ENCODE peak calls at places on chromosome 15, in seven cellular contexts. One of them, this sample, is unnamed.

GRCh38 chr15:85826756-85827515 is 32.2 kb upstream of the KLHL25 start:
- DNase-seq in foreskin keratinocyte: no peak
- DNase-seq in NCI-H345: no peak
- DNase-seq in GM06990: no peak
- DNase-seq in GM10248: no peak
- DNase-seq in neural progenitor cell: no peak
- DNase-seq in activated naive CD4-positive, alpha-beta T cell treated with Interleukin-2 at 50 U/mL for 16 hours: no peak
- DNase-seq in this sample: no peak

GRCh38 chr15:70562906-70563305 is 200.5 kb downstream of the UACA start:
- DNase-seq in GM10248: no peak
- DNase-seq in NCI-H345: no peak
- DNase-seq in GM06990: no peak
- DNase-seq in activated naive CD4-positive, alpha-beta T cell treated with Interleukin-2 at 50 U/mL for 16 hours: no peak
- DNase-seq in foreskin keratinocyte: no peak
- DNase-seq in neural progenitor cell: no peak
- DNase-seq in this sample: no peak

GRCh38 chr15:68235022-68235421 is 5.5 kb upstream of the CLN6 start:
- DNase-seq in activated naive CD4-positive, alpha-beta T cell treated with Interleukin-2 at 50 U/mL for 16 hours: no peak
- DNase-seq in GM06990: no peak
- DNase-seq in neural progenitor cell: no peak
- DNase-seq in foreskin keratinocyte: peak; percentile 73
- DNase-seq in NCI-H345: no peak
- DNase-seq in GM10248: no peak
- DNase-seq in this sample: no peak

GRCh38 chr15:92095691-92096090 is 242.2 kb downstream of the SLCO3A1 start:
- DNase-seq in activated naive CD4-positive, alpha-beta T cell treated with Interleukin-2 at 50 U/mL for 16 hours: no peak
- DNase-seq in NCI-H345: no peak
- DNase-seq in GM10248: peak; percentile 31
- DNase-seq in neural progenitor cell: no peak
- DNase-seq in foreskin keratinocyte: no peak
- DNase-seq in GM06990: no peak
- DNase-seq in this sample: no peak

GRCh38 chr15:68055224-68055705 is 1.1 kb downstream of the PIAS1 start:
- DNase-seq in foreskin keratinocyte: peak; percentile 48
- DNase-seq in NCI-H345: peak; percentile 22
- DNase-seq in GM06990: peak; percentile 74
- DNase-seq in neural progenitor cell: peak; percentile 56
- DNase-seq in GM10248: peak; percentile 70
- DNase-seq in activated naive CD4-positive, alpha-beta T cell treated with Interleukin-2 at 50 U/mL for 16 hours: peak; percentile 73
- DNase-seq in this sample: no peak

GRCh38 chr15:96345560-96346389 is 15.3 kb downstream of the NR2F2 start:
- DNase-seq in GM06990: no peak
- DNase-seq in neural progenitor cell: peak; percentile 92
- DNase-seq in foreskin keratinocyte: peak; percentile 36
- DNase-seq in activated naive CD4-positive, alpha-beta T cell treated with Interleukin-2 at 50 U/mL for 16 hours: no peak
- DNase-seq in NCI-H345: no peak
- DNase-seq in GM10248: peak; percentile 62
- DNase-seq in this sample: no peak

GRCh38 chr15:60614862-60615771 is 136.2 kb upstream of the ICE2 start:
- DNase-seq in GM10248: no peak
- DNase-seq in NCI-H345: peak; percentile 59
- DNase-seq in foreskin keratinocyte: peak; percentile 22
- DNase-seq in neural progenitor cell: peak; percentile 59
- DNase-seq in GM06990: no peak
- DNase-seq in activated naive CD4-positive, alpha-beta T cell treated with Interleukin-2 at 50 U/mL for 16 hours: no peak
- DNase-seq in this sample: no peak

GRCh38 chr15:100602822-100603393 is 519 bp downstream of the ASB7 start:
- DNase-seq in GM06990: peak; percentile 67
- DNase-seq in foreskin keratinocyte: no peak
- DNase-seq in GM10248: peak; percentile 35
- DNase-seq in neural progenitor cell: peak; percentile 30
- DNase-seq in NCI-H345: peak; percentile 4
- DNase-seq in activated naive CD4-positive, alpha-beta T cell treated with Interleukin-2 at 50 U/mL for 16 hours: peak; percentile 56
- DNase-seq in this sample: no peak

GRCh38 chr15:45157056-45157455 is 27.3 kb downstream of the DUOX1 start:
- DNase-seq in foreskin keratinocyte: peak; percentile 84
- DNase-seq in GM06990: no peak
- DNase-seq in NCI-H345: no peak
- DNase-seq in neural progenitor cell: no peak
- DNase-seq in activated naive CD4-positive, alpha-beta T cell treated with Interleukin-2 at 50 U/mL for 16 hours: no peak
- DNase-seq in GM10248: no peak
- DNase-seq in this sample: no peak

GRCh38 chr15:29844290-29844903 is 22.1 kb upstream of the TJP1 start:
- DNase-seq in neural progenitor cell: no peak
- DNase-seq in activated naive CD4-positive, alpha-beta T cell treated with Interleukin-2 at 50 U/mL for 16 hours: no peak
- DNase-seq in NCI-H345: no peak
- DNase-seq in GM10248: no peak
- DNase-seq in GM06990: no peak
- DNase-seq in foreskin keratinocyte: peak; percentile 92
- DNase-seq in this sample: no peak

GRCh38 chr15:28989239-28989830 is 103.6 kb downstream of the APBA2 start:
- DNase-seq in activated naive CD4-positive, alpha-beta T cell treated with Interleukin-2 at 50 U/mL for 16 hours: no peak
- DNase-seq in neural progenitor cell: peak; percentile 75
- DNase-seq in GM06990: no peak
- DNase-seq in GM10248: no peak
- DNase-seq in foreskin keratinocyte: no peak
- DNase-seq in NCI-H345: no peak
- DNase-seq in this sample: no peak

GRCh38 chr15:69794643-69795461 is 302.9 kb downstream of the TLE3 start:
- DNase-seq in NCI-H345: no peak
- DNase-seq in GM06990: no peak
- DNase-seq in GM10248: no peak
- DNase-seq in neural progenitor cell: no peak
- DNase-seq in activated naive CD4-positive, alpha-beta T cell treated with Interleukin-2 at 50 U/mL for 16 hours: no peak
- DNase-seq in foreskin keratinocyte: peak; percentile 65
- DNase-seq in this sample: no peak

GRCh38 chr15:80638553-80639167 is 56.5 kb upstream of the ABHD17C start:
- DNase-seq in neural progenitor cell: no peak
- DNase-seq in GM06990: no peak
- DNase-seq in GM10248: no peak
- DNase-seq in activated naive CD4-positive, alpha-beta T cell treated with Interleukin-2 at 50 U/mL for 16 hours: no peak
- DNase-seq in foreskin keratinocyte: no peak
- DNase-seq in NCI-H345: no peak
- DNase-seq in this sample: no peak

GRCh38 chr15:40150163-40150925 is 10.5 kb upstream of the BUB1B start:
- DNase-seq in neural progenitor cell: no peak
- DNase-seq in GM10248: no peak
- DNase-seq in activated naive CD4-positive, alpha-beta T cell treated with Interleukin-2 at 50 U/mL for 16 hours: no peak
- DNase-seq in NCI-H345: peak; percentile 91
- DNase-seq in foreskin keratinocyte: peak; percentile 95
- DNase-seq in GM06990: no peak
- DNase-seq in this sample: no peak

GRCh38 chr15:77276096-77276495 is 143.8 kb downstream of the PEAK1 start:
- DNase-seq in GM06990: no peak
- DNase-seq in NCI-H345: no peak
- DNase-seq in GM10248: no peak
- DNase-seq in neural progenitor cell: no peak
- DNase-seq in foreskin keratinocyte: no peak
- DNase-seq in activated naive CD4-positive, alpha-beta T cell treated with Interleukin-2 at 50 U/mL for 16 hours: no peak
- DNase-seq in this sample: no peak

GRCh38 chr15:101528917-101529299 is 39.4 kb upstream of the PCSK6 start:
- DNase-seq in GM10248: peak; percentile 5
- DNase-seq in foreskin keratinocyte: no peak
- DNase-seq in NCI-H345: no peak
- DNase-seq in activated naive CD4-positive, alpha-beta T cell treated with Interleukin-2 at 50 U/mL for 16 hours: no peak
- DNase-seq in GM06990: no peak
- DNase-seq in neural progenitor cell: no peak
- DNase-seq in this sample: no peak

GRCh38 chr15:50819344-50819743 is 53.8 kb upstream of the SPPL2A start:
- DNase-seq in foreskin keratinocyte: no peak
- DNase-seq in neural progenitor cell: no peak
- DNase-seq in GM06990: no peak
- DNase-seq in GM10248: no peak
- DNase-seq in NCI-H345: no peak
- DNase-seq in activated naive CD4-positive, alpha-beta T cell treated with Interleukin-2 at 50 U/mL for 16 hours: no peak
- DNase-seq in this sample: no peak

GRCh38 chr15:21270474-21270873 is 169.8 kb downstream of the POTEB3 start:
- DNase-seq in GM10248: no peak
- DNase-seq in GM06990: no peak
- DNase-seq in NCI-H345: no peak
- DNase-seq in activated naive CD4-positive, alpha-beta T cell treated with Interleukin-2 at 50 U/mL for 16 hours: no peak
- DNase-seq in neural progenitor cell: no peak
- DNase-seq in foreskin keratinocyte: no peak
- DNase-seq in this sample: no peak

GRCh38 chr15:59268199-59268979 is 61.7 kb downstream of the LDHAL6B start:
- DNase-seq in activated naive CD4-positive, alpha-beta T cell treated with Interleukin-2 at 50 U/mL for 16 hours: no peak
- DNase-seq in GM06990: no peak
- DNase-seq in NCI-H345: no peak
- DNase-seq in GM10248: no peak
- DNase-seq in neural progenitor cell: no peak
- DNase-seq in foreskin keratinocyte: peak; percentile 72
- DNase-seq in this sample: no peak

GRCh38 chr15:86183765-86184491 is 104.3 kb downstream of the AGBL1 start:
- DNase-seq in NCI-H345: no peak
- DNase-seq in foreskin keratinocyte: no peak
- DNase-seq in GM06990: no peak
- DNase-seq in neural progenitor cell: peak; percentile 7
- DNase-seq in activated naive CD4-positive, alpha-beta T cell treated with Interleukin-2 at 50 U/mL for 16 hours: peak; percentile 17
- DNase-seq in GM10248: no peak
- DNase-seq in this sample: no peak

GRCh38 chr15:66730168-66731014 is 28.4 kb downstream of the SMAD6 start:
- DNase-seq in neural progenitor cell: no peak
- DNase-seq in foreskin keratinocyte: no peak
- DNase-seq in GM10248: no peak
- DNase-seq in NCI-H345: no peak
- DNase-seq in GM06990: no peak
- DNase-seq in activated naive CD4-positive, alpha-beta T cell treated with Interleukin-2 at 50 U/mL for 16 hours: no peak
- DNase-seq in this sample: no peak

GRCh38 chr15:32991544-32992192 is 202.8 kb downstream of the FMN1 start:
- DNase-seq in GM10248: no peak
- DNase-seq in neural progenitor cell: no peak
- DNase-seq in activated naive CD4-positive, alpha-beta T cell treated with Interleukin-2 at 50 U/mL for 16 hours: no peak
- DNase-seq in NCI-H345: no peak
- DNase-seq in GM06990: no peak
- DNase-seq in foreskin keratinocyte: no peak
- DNase-seq in this sample: no peak

This sample was measured in D721Med.